ENCODE peak calls at places on chromosomes 16 and 17, in nine cellular contexts. I is activated T-cell treated with anti-CD3 and anti-CD28 coated beads for 1 hour; L is substantia nigra; Y is endothelial cell; M is activated gamma-delta T cell treated with anti-CD3 and anti-CD28 coated beads, Interleukin-2, amount 50 U/mL, for 16 hours; H is T-helper 2 cell treated with Interferon-gamma antibody and Interleukin-4, amounts not matched to agents 5 μg/mL and 100 μg/mL, for 36 hours; X is lower leg skin; A is kidney epithelial cell; B is COLO829. W is an unnamed sample.

GRCh38 chr17:59893617-59894100 is 738 bp downstream of the RPS6KB1 start:
- DNase-seq in B (no peak), M (peak), H (no peak), X (no peak), Y (peak), I (peak), A (no peak), L (no peak), W (no peak)

GRCh38 chr16:3857189-3858013 is 23.1 kb downstream of the CREBBP start:
- DNase-seq in X (no peak), B (no peak), Y (no peak), H (no peak), L (no peak), I (no peak), A (no peak), M (no peak), W (no peak)

GRCh38 chr17:43217614-43218087 is 6.0 kb downstream of the TMEM106A start:
- DNase-seq in X (peak), Y (no peak), B (no peak), A (no peak), I (no peak), M (no peak), H (no peak), L (no peak), W (no peak)

GRCh38 chr17:72604518-72604917 is 483.7 kb downstream of the SOX9 start:
- DNase-seq in H (no peak), Y (no peak), A (no peak), B (no peak), X (no peak), I (no peak), M (no peak), L (no peak), W (no peak)

GRCh38 chr16:6335072-6335471 is 997.6 kb upstream of the RBFOX1 start:
- DNase-seq in L (no peak), M (no peak), Y (peak), I (no peak), H (no peak), B (peak), A (no peak), X (no peak), W (no peak)

GRCh38 chr16:50183316-50183715 is 30.2 kb downstream of the TENT4B start:
- DNase-seq in B (no peak), A (no peak), I (no peak), H (no peak), M (no peak), Y (no peak), L (no peak), X (no peak), W (no peak)

GRCh38 chr17:61426482-61427304 is 25.5 kb upstream of the TBX4 start:
- DNase-seq in X (no peak), B (no peak), H (no peak), I (no peak), Y (no peak), L (no peak), A (no peak), M (no peak), W (no peak)

GRCh38 chr17:2393954-2394749 is 6.7 kb downstream of the MNT start:
- DNase-seq in M (no peak), I (no peak), X (peak), L (no peak), A (no peak), Y (no peak), H (no peak), B (no peak), W (no peak)

GRCh38 chr17:66538776-66539175 is 236.4 kb downstream of the PRKCA start:
- DNase-seq in Y (no peak), I (no peak), L (no peak), M (no peak), B (no peak), A (no peak), H (no peak), X (no peak), W (no peak)

GRCh38 chr17:6651483-6652452 is at the start of the genes C17orf100 and MED31:
- DNase-seq in I (peak), M (peak), A (peak), L (peak), X (peak), H (peak), Y (peak), B (peak), W (peak)

GRCh38 chr16:6375471-6376075 is 957.1 kb upstream of the RBFOX1 start:
- DNase-seq in B (no peak), Y (no peak), H (no peak), X (no peak), A (no peak), L (no peak), I (no peak), M (no peak), W (no peak)

GRCh38 chr16:67244387-67245188 is 2.7 kb downstream of the FHOD1 start:
- DNase-seq in I (peak), B (peak), M (peak), Y (no peak), H (peak), X (peak), L (no peak), A (no peak), W (peak)

GRCh38 chr17:73357318-73357717 is 45.5 kb upstream of the CDC42EP4 start:
- DNase-seq in A (no peak), L (no peak), B (no peak), Y (no peak), H (no peak), X (peak), I (no peak), M (no peak), W (no peak)

GRCh38 chr16:72689851-72690250 is 358.1 kb downstream of the ZFHX3 start:
- DNase-seq in I (no peak), H (no peak), L (no peak), X (no peak), B (no peak), M (no peak), Y (no peak), A (no peak), W (no peak)

GRCh38 chr17:17021194-17021863 is 20.9 kb upstream of the MPRIP start:
- DNase-seq in M (no peak), Y (no peak), B (peak), A (no peak), X (no peak), H (no peak), L (no peak), I (no peak), W (no peak)

GRCh38 chr17:70405492-70406220 is 236.3 kb downstream of the KCNJ2 start:
- DNase-seq in B (peak), M (no peak), X (no peak), L (no peak), A (peak), Y (no peak), I (no peak), H (no peak), W (peak)

GRCh38 chr16:72561-73537 is at the start of gene RHBDF1:
- DNase-seq in I (no peak), X (no peak), A (no peak), H (peak), M (no peak), L (no peak), B (peak), Y (peak), W (peak)

GRCh38 chr16:56708418-56708817 is 21.5 kb upstream of the NUP93 start:
- DNase-seq in X (peak), L (no peak), Y (no peak), H (no peak), B (no peak), M (peak), I (peak), A (no peak), W (no peak)

GRCh38 chr16:88568710-88569613 is 1.2 kb upstream of the ZC3H18 start:
- DNase-seq in X (no peak), B (no peak), L (no peak), H (no peak), Y (no peak), A (no peak), I (no peak), M (no peak), W (no peak)

GRCh38 chr17:50186661-50187402 is 14.6 kb downstream of the COL1A1 start:
- DNase-seq in H (no peak), L (no peak), Y (no peak), I (no peak), A (no peak), B (no peak), X (no peak), M (no peak), W (no peak)

GRCh38 chr16:83206426-83206825 is 579.7 kb downstream of the CDH13 start:
- DNase-seq in H (no peak), A (no peak), I (no peak), B (no peak), L (no peak), X (no peak), Y (no peak), M (no peak), W (no peak)

GRCh38 chr17:59561042-59561441 is 4.4 kb upstream of the DHX40 start:
- DNase-seq in A (no peak), M (no peak), X (no peak), B (no peak), H (no peak), Y (peak), L (no peak), I (no peak), W (peak)

GRCh38 chr16:9428355-9429005 is 337.0 kb downstream of the HAPSTR1 start:
- DNase-seq in H (no peak), I (no peak), X (no peak), Y (no peak), A (no peak), B (no peak), L (no peak), M (no peak), W (no peak)

W was measured in foreskin melanocyte.